ENCODE peak calls at places on chromosomes 1 and 21, in five cellular contexts. M is activated T-cell treated with anti-CD3 and anti-CD28 coated beads, Interleukin-2, amount 50 U/mL, for 72 hours; X is fibroblast of pulmonary artery; F is omental fat pad; B is tibial artery. I is an unnamed sample.

GRCh38 chr1:53552981-53553733 is 94.0 kb downstream of the DMRTB1 start:
- DNase-seq in M (peak; percentile 30), X (no peak), F (peak; percentile 16), B (peak; percentile 32), I (peak; percentile 54)

GRCh38 chr1:228969968-228970800 is 234.9 kb downstream of the RHOU start:
- DNase-seq in M (no peak), X (no peak), F (no peak), B (no peak), I (no peak)

GRCh38 chr1:84827976-84828375 is 65.0 kb downstream of the LPAR3 start:
- DNase-seq in M (no peak), X (no peak), F (no peak), B (no peak), I (no peak)

GRCh38 chr1:235329139-235329808 is 904 bp downstream of the GGPS1 start:
- DNase-seq in M (peak; percentile 67), X (peak; percentile 46), F (no peak), B (no peak), I (peak; percentile 36)

GRCh38 chr21:41369105-41369914 is 7.5 kb downstream of the MX2 start:
- DNase-seq in M (peak; percentile 47), X (no peak), F (no peak), B (peak; percentile 66), I (peak; percentile 40)

GRCh38 chr1:230820568-230820967 is 47.8 kb downstream of the C1orf198 start:
- DNase-seq in M (no peak), X (no peak), F (no peak), B (no peak), I (no peak)

GRCh38 chr1:171655215-171656116 is 3.0 kb upstream of the MYOC start:
- DNase-seq in M (peak; percentile 84), X (peak; percentile 93), F (peak; percentile 46), B (peak; percentile 83), I (peak; percentile 80)

GRCh38 chr1:39409055-39409816 is 82.2 kb upstream of the BMP8A start:
- DNase-seq in M (no peak), X (peak; percentile 75), F (no peak), B (peak; percentile 76), I (peak; percentile 83)

GRCh38 chr21:23853796-23854379 is 1753.4 kb downstream of the MRPL39 start:
- DNase-seq in M (peak; percentile 3), X (peak; percentile 41), F (no peak), B (no peak), I (peak; percentile 3)

GRCh38 chr1:200034821-200035396 is 7.4 kb downstream of the NR5A2 start:
- DNase-seq in M (no peak), X (no peak), F (no peak), B (no peak), I (peak; percentile 17)

GRCh38 chr1:18949689-18950414 is 6.6 kb downstream of the IFFO2 start:
- DNase-seq in M (peak; percentile 38), X (peak; percentile 58), F (no peak), B (peak; percentile 88), I (peak; percentile 73)

GRCh38 chr1:177849130-177849529 is 120.7 kb downstream of the SEC16B start:
- DNase-seq in M (no peak), X (peak; percentile 5), F (no peak), B (no peak), I (no peak)

GRCh38 chr21:29504751-29505321 is 206.1 kb downstream of the BACH1 start:
- DNase-seq in M (no peak), X (peak; percentile 38), F (no peak), B (no peak), I (peak; percentile 79)

GRCh38 chr1:202165267-202165941 is 5.0 kb upstream of the PTPN7 start:
- DNase-seq in M (peak; percentile 44), X (no peak), F (no peak), B (no peak), I (no peak)

GRCh38 chr21:44952116-44952928 is 12.5 kb downstream of the SLX9 start:
- DNase-seq in M (no peak), X (no peak), F (no peak), B (peak; percentile 93), I (no peak)

GRCh38 chr1:84635261-84635848 is 54.9 kb downstream of the SSX2IP start:
- DNase-seq in M (no peak), X (no peak), F (no peak), B (no peak), I (no peak)

GRCh38 chr1:54289061-54289938 is 89.3 kb downstream of the MRPL37 start:
- DNase-seq in M (no peak), X (no peak), F (no peak), B (no peak), I (no peak)

GRCh38 chr21:44874497-44875331 is 1.2 kb upstream of the PTTG1IP start:
- DNase-seq in M (peak; percentile 41), X (peak; percentile 17), F (peak; percentile 55), B (peak; percentile 88), I (peak; percentile 49)

GRCh38 chr21:27213328-27213727 is 246.4 kb upstream of the ADAMTS5 start:
- DNase-seq in M (no peak), X (peak; percentile 37), F (no peak), B (no peak), I (no peak)

GRCh38 chr1:217403321-217403720 is 227.6 kb downstream of the GPATCH2 start:
- DNase-seq in M (no peak), X (no peak), F (no peak), B (no peak), I (no peak)

GRCh38 chr1:153192697-153193096 is 10.5 kb upstream of the LELP1 start:
- DNase-seq in M (no peak), X (no peak), F (no peak), B (no peak), I (no peak)

GRCh38 chr1:223776826-223777454 is 64.6 kb downstream of the CAPN2 start:
- DNase-seq in M (no peak), X (no peak), F (no peak), B (no peak), I (no peak)

I was measured in RPMI7951.